ENCODE peak calls at places on chromosomes 12 and 14, in four cellular contexts. V, G, M and K are unnamed samples.

GRCh38 chr12:101670007-101670671 is 27.3 kb upstream of the CHPT1 start:
- DNase-seq in V (no peak), G (peak), M (peak), K (peak)

GRCh38 chr14:61478971-61479473 is 157.6 kb downstream of the PRKCH start:
- DNase-seq in V (no peak), G (no peak), M (no peak), K (no peak)

GRCh38 chr12:47751561-47751960 is 7.1 kb downstream of the RAPGEF3 start:
- DNase-seq in V (no peak), G (no peak), M (no peak), K (no peak)

GRCh38 chr12:53231859-53232640 is at the start of gene RARG:
- DNase-seq in V (peak), G (peak), M (peak), K (no peak)

GRCh38 chr14:72439707-72440106 is 454.2 kb downstream of the DPF3 start:
- DNase-seq in V (no peak), G (no peak), M (no peak), K (no peak)

GRCh38 chr12:12376636-12377448 is 20.0 kb downstream of the BORCS5 start:
- DNase-seq in V (no peak), G (no peak), M (peak), K (peak)

GRCh38 chr12:122860052-122860853 is 25.0 kb downstream of the HIP1R start:
- DNase-seq in V (peak), G (peak), M (peak), K (peak)

GRCh38 chr14:52835122-52835903 is 43.9 kb upstream of the GNPNAT1 start:
- DNase-seq in V (no peak), G (no peak), M (peak), K (no peak)

GRCh38 chr12:90974286-90974685 is 19.3 kb upstream of the CCER1 start:
- DNase-seq in V (no peak), G (no peak), M (no peak), K (no peak)

GRCh38 chr14:99252443-99252939 is 19.5 kb downstream of the BCL11B start:
- DNase-seq in V (no peak), G (no peak), M (no peak), K (no peak)
- H3K4me3 ChIP-seq in V (no peak), G (no peak), M (no peak), K (no peak)

DNA sequence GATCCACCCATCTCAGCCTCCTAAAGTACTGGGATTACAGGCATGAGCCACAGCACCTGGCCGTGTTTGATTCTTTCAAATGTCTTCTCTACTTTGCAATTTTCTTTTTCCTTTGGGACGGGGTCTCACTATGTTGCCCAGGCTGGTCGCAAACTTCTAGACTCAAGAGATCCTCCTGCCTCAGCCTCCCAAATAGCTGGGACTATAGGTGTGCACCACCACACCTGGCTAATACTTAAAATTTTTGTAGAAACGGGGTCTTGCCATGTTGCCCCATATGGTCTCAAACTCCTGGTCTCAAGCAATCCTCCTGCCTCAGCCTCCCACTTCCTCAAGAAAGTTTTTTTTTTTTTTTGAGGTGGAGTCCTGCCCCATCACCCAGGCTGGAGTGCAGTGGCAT is 1.7 kb downstream of the GATC start:
- DNase-seq in V (no peak), G (no peak), M (no peak), K (no peak)
- H3K4me3 ChIP-seq in V (no peak), G (no peak), M (no peak), K (no peak)

DNA sequence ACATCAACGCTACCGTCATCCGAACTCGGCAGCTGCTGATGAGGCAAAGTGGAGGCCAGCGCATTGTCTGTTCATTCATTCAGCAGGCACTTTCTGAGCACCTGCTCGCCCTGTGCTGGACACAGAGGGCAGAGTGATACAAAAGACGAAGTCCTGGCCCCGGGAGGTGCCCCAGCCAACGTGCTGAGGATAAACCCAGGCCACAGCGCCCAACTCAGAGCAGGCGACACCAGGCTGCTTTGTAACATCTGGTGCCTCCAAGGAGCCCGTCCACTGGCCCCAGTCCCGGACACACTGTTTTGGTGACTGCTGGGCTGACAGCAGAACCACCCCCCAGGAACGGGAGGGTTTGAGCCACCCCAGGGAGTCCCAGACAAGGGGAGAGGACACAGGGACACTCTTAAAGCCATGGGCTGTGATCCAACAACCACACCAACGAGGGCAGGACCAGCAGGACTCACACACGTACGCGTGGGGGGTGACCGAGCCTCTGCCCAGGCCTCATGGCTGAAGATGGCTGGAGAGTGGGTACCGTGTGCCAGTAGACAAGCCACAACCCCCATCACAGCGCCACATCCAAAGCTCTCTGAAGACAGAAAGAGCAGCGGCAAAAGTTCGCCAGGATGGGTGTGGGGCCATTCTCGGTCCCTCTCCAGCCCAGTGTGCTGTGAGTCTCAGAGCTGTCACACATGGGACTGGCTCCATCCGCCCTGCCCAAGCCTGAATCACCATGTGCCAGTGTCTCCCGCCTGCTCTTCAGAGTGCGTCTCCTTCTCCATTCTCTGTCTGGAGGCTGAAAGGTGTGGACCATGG is 5.9 kb downstream of the TMEM179 start:
- DNase-seq in V (peak), G (no peak), M (no peak), K (no peak)
- H3K4me3 ChIP-seq in V (no peak), G (no peak), M (no peak), K (no peak)

GRCh38 chr12:6945613-6946012 is 1.8 kb downstream of the C12orf57 start:
- DNase-seq in V (no peak), G (no peak), M (peak), K (no peak)
- H3K4me3 ChIP-seq in V (no peak), G (peak), M (no peak), K (no peak)

GRCh38 chr12:131861261-131862083 is 33.0 kb upstream of the ULK1 start:
- DNase-seq in V (no peak), G (no peak), M (no peak), K (no peak)

GRCh38 chr12:131862994-131863710 is 31.3 kb upstream of the ULK1 start:
- DNase-seq in V (no peak), G (no peak), M (no peak), K (no peak)

GRCh38 chr12:131862600-131862993 is 31.8 kb upstream of the ULK1 start:
- DNase-seq in V (no peak), G (no peak), M (no peak), K (no peak)

GRCh38 chr12:131862084-131862441 is 32.4 kb upstream of the ULK1 start:
- DNase-seq in V (no peak), G (no peak), M (no peak), K (no peak)

DNA sequence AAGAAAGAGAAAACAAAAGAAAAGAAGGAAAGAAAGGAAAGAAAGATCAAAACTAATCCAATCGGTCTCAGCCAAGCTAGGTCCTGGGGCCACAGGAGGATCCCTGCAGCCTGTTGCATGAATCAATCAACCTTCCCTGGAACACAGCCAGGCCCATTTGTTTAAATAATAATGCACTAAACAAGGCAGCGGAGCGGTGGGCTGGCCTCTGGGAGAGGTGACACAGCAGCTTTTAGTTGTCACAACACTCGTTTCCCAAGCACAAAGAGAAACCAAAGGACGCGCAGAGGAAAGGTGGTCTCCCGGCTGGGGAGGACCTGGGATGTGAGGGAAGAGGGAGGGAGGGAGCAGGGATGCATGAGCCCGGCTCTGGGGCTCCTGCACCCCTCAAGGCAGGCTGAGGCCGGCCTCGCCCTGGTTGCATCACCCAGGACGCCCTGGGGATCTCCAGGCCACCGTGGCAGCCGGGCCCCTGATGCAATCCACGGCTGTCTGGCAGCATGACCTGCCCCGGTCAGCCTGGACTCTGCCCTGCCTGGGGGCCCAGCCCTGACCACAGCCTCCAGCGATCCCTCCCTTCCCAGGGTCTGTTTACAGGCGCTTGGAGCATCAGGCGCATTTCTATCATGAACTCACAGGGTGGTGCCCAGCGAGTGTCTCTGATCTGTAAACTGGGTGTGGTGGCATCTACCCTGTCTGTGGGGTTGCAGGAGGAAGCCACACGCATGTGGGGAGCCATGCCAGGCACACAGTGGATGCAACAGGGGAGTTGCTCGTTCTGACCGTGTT is 32.5 kb downstream of the MMP17 start:
- DNase-seq in V (no peak), G (peak), M (peak), K (no peak)
- H3K4me3 ChIP-seq in V (no peak), G (peak), M (no peak), K (no peak)

DNA sequence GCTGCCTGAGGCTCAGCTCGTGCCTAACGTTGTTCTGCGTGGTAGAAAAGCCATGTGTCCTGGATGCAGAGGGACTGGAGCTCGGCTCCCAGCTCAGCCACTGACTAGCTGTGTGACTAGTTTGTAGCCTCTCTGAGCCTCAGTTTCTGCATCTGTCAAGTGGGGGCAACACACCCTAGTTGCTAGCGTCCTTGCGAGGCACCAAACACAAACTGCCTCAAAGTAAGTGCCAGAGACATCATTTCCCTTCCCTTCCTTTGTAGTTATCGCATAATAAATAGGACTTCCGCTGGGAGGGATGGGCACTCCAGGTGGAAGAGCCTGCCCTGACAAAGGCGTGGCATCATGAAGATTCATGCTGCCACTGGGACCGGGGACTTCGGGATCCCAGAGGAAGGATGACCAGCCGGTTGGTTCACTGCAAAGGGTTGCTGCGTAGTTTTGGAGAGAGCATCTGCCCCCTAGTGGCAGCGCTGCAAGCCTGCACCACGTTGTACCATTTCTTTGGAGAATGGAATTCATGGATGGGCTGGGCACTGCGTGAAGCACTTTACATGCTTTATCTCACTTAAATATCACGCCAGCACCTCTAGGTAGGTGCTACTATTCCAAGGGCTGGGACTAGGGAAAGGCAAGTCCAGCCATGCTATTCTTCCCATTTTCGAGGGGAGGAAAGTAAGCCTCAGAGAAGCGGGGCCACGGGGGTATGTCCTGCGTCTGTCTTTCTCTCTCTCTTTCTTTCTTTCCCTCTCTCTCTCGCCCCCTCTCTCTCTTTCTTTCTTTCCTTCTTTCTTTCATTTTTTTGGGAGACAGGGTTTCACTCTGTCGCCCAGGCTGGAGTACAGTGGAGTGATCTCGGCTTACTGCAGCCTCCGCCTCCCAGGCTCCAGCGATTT is 4.6 kb downstream of the CCDC197 start:
- DNase-seq in V (no peak), G (peak), M (peak), K (peak)
- H3K4me3 ChIP-seq in V (no peak), G (no peak), M (no peak), K (no peak)

DNA sequence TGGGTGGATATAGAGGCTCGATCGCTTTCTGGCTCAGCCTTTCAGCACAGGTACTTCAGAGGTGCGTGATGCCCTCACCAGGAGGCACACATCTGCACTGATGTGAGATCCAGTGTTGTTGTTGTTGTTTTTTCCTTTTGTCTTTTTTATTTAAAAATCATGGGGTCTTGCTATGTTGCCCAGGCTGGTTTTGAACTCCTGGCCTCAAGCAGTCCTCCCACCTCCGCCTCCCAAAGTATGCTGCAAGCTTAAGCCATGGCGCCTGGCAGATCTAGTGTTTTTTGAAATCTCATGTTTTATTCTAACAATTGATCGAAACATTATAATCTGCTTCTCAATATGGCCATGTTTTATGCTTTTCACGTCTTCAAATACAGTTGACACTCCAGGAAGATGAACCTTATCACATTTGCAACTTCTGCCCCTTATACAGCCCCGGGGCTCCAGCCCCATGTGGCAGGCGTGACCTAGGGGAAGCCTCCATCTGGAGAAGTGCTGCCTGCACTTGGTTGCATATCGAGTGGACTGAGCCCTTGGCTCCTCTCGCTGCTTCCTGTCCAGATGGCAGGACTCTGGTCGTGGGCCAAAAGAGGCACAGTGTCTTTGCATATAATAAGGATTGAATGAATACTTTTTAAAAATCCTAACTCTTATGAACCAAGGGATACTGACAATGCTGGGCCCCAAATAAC is 71.7 kb downstream of the TRAF3 start:
- DNase-seq in V (no peak), G (peak), M (no peak), K (no peak)
- H3K4me3 ChIP-seq in V (no peak), G (no peak), M (no peak), K (no peak)